ENCODE peak calls at places on chromosomes 1 and 21, in seven cellular contexts. One of them, this sample, is unnamed.

GRCh38 chr1:245874942-245875580 is 632.0 kb downstream of the SMYD3 start:
- DNase-seq in NCI-H748 treated with DMSO at 0.1 percent for 48 hours: peak
- DNase-seq in iris pigment epithelial cell: peak
- DNase-seq in stimulated activated CD8-positive, alpha-beta memory T cell treated with anti-CD3 and anti-CD28 coated beads, Interleukin-12 subunit alpha, Interleukin-12 subunit beta, amount 100 ng/mL, for 4 hours: no peak
- DNase-seq in EL: peak
- DNase-seq in foreskin fibroblast: peak
- DNase-seq in AG09309: peak
- DNase-seq in this sample: no peak

GRCh38 chr1:147580200-147580557 is 38.9 kb downstream of the BCL9 start:
- DNase-seq in foreskin fibroblast: peak
- DNase-seq in AG09309: no peak
- DNase-seq in iris pigment epithelial cell: peak
- DNase-seq in stimulated activated CD8-positive, alpha-beta memory T cell treated with anti-CD3 and anti-CD28 coated beads, Interleukin-12 subunit alpha, Interleukin-12 subunit beta, amount 100 ng/mL, for 4 hours: no peak
- DNase-seq in EL: peak
- DNase-seq in NCI-H748 treated with DMSO at 0.1 percent for 48 hours: no peak
- DNase-seq in this sample: no peak

GRCh38 chr1:47611992-47612391 is 174.1 kb downstream of the FOXD2 start:
- DNase-seq in iris pigment epithelial cell: no peak
- DNase-seq in EL: no peak
- DNase-seq in foreskin fibroblast: no peak
- DNase-seq in AG09309: no peak
- DNase-seq in stimulated activated CD8-positive, alpha-beta memory T cell treated with anti-CD3 and anti-CD28 coated beads, Interleukin-12 subunit alpha, Interleukin-12 subunit beta, amount 100 ng/mL, for 4 hours: no peak
- DNase-seq in NCI-H748 treated with DMSO at 0.1 percent for 48 hours: no peak
- DNase-seq in this sample: no peak

GRCh38 chr1:14599173-14599754 is 779 bp downstream of the KAZN start:
- DNase-seq in AG09309: no peak
- DNase-seq in iris pigment epithelial cell: no peak
- DNase-seq in foreskin fibroblast: peak
- DNase-seq in EL: no peak
- DNase-seq in NCI-H748 treated with DMSO at 0.1 percent for 48 hours: no peak
- DNase-seq in stimulated activated CD8-positive, alpha-beta memory T cell treated with anti-CD3 and anti-CD28 coated beads, Interleukin-12 subunit alpha, Interleukin-12 subunit beta, amount 100 ng/mL, for 4 hours: no peak
- DNase-seq in this sample: no peak

GRCh38 chr1:177170756-177171535 is at the start of gene BRINP2:
- DNase-seq in iris pigment epithelial cell: peak
- DNase-seq in stimulated activated CD8-positive, alpha-beta memory T cell treated with anti-CD3 and anti-CD28 coated beads, Interleukin-12 subunit alpha, Interleukin-12 subunit beta, amount 100 ng/mL, for 4 hours: no peak
- DNase-seq in foreskin fibroblast: peak
- DNase-seq in EL: peak
- DNase-seq in AG09309: no peak
- DNase-seq in NCI-H748 treated with DMSO at 0.1 percent for 48 hours: peak
- DNase-seq in this sample: no peak

GRCh38 chr1:152907686-152908601 is at the start of gene IVL:
- DNase-seq in stimulated activated CD8-positive, alpha-beta memory T cell treated with anti-CD3 and anti-CD28 coated beads, Interleukin-12 subunit alpha, Interleukin-12 subunit beta, amount 100 ng/mL, for 4 hours: no peak
- DNase-seq in NCI-H748 treated with DMSO at 0.1 percent for 48 hours: no peak
- DNase-seq in foreskin fibroblast: peak
- DNase-seq in EL: peak
- DNase-seq in AG09309: no peak
- DNase-seq in iris pigment epithelial cell: no peak
- DNase-seq in this sample: no peak

GRCh38 chr1:53186533-53186932 is 10.1 kb upstream of the CPT2 start:
- DNase-seq in stimulated activated CD8-positive, alpha-beta memory T cell treated with anti-CD3 and anti-CD28 coated beads, Interleukin-12 subunit alpha, Interleukin-12 subunit beta, amount 100 ng/mL, for 4 hours: no peak
- DNase-seq in foreskin fibroblast: no peak
- DNase-seq in NCI-H748 treated with DMSO at 0.1 percent for 48 hours: no peak
- DNase-seq in iris pigment epithelial cell: no peak
- DNase-seq in EL: no peak
- DNase-seq in AG09309: no peak
- DNase-seq in this sample: no peak

GRCh38 chr1:8431028-8431427 is 113.1 kb downstream of the SLC45A1 start:
- DNase-seq in EL: no peak
- DNase-seq in stimulated activated CD8-positive, alpha-beta memory T cell treated with anti-CD3 and anti-CD28 coated beads, Interleukin-12 subunit alpha, Interleukin-12 subunit beta, amount 100 ng/mL, for 4 hours: no peak
- DNase-seq in iris pigment epithelial cell: no peak
- DNase-seq in foreskin fibroblast: no peak
- DNase-seq in NCI-H748 treated with DMSO at 0.1 percent for 48 hours: no peak
- DNase-seq in AG09309: no peak
- DNase-seq in this sample: no peak

GRCh38 chr1:108068141-108068540 is 103.2 kb upstream of the VAV3 start:
- DNase-seq in foreskin fibroblast: no peak
- DNase-seq in AG09309: no peak
- DNase-seq in iris pigment epithelial cell: no peak
- DNase-seq in NCI-H748 treated with DMSO at 0.1 percent for 48 hours: no peak
- DNase-seq in EL: no peak
- DNase-seq in stimulated activated CD8-positive, alpha-beta memory T cell treated with anti-CD3 and anti-CD28 coated beads, Interleukin-12 subunit alpha, Interleukin-12 subunit beta, amount 100 ng/mL, for 4 hours: no peak
- DNase-seq in this sample: no peak

GRCh38 chr1:185144233-185144632 is 12.5 kb downstream of the TRMT1L start:
- DNase-seq in stimulated activated CD8-positive, alpha-beta memory T cell treated with anti-CD3 and anti-CD28 coated beads, Interleukin-12 subunit alpha, Interleukin-12 subunit beta, amount 100 ng/mL, for 4 hours: no peak
- DNase-seq in NCI-H748 treated with DMSO at 0.1 percent for 48 hours: no peak
- DNase-seq in AG09309: no peak
- DNase-seq in foreskin fibroblast: peak
- DNase-seq in EL: peak
- DNase-seq in iris pigment epithelial cell: peak
- DNase-seq in this sample: no peak

GRCh38 chr1:34409689-34410229 is 233.1 kb downstream of the C1orf94 start:
- DNase-seq in iris pigment epithelial cell: no peak
- DNase-seq in foreskin fibroblast: no peak
- DNase-seq in stimulated activated CD8-positive, alpha-beta memory T cell treated with anti-CD3 and anti-CD28 coated beads, Interleukin-12 subunit alpha, Interleukin-12 subunit beta, amount 100 ng/mL, for 4 hours: no peak
- DNase-seq in EL: no peak
- DNase-seq in AG09309: no peak
- DNase-seq in NCI-H748 treated with DMSO at 0.1 percent for 48 hours: no peak
- DNase-seq in this sample: no peak

GRCh38 chr1:90402893-90403849 is 313.9 kb downstream of the BARHL2 start:
- DNase-seq in NCI-H748 treated with DMSO at 0.1 percent for 48 hours: no peak
- DNase-seq in foreskin fibroblast: peak
- DNase-seq in stimulated activated CD8-positive, alpha-beta memory T cell treated with anti-CD3 and anti-CD28 coated beads, Interleukin-12 subunit alpha, Interleukin-12 subunit beta, amount 100 ng/mL, for 4 hours: no peak
- DNase-seq in iris pigment epithelial cell: peak
- DNase-seq in AG09309: peak
- DNase-seq in EL: peak
- DNase-seq in this sample: no peak

GRCh38 chr1:218355269-218355668 is 10.1 kb downstream of the TGFB2 start:
- DNase-seq in NCI-H748 treated with DMSO at 0.1 percent for 48 hours: no peak
- DNase-seq in EL: no peak
- DNase-seq in stimulated activated CD8-positive, alpha-beta memory T cell treated with anti-CD3 and anti-CD28 coated beads, Interleukin-12 subunit alpha, Interleukin-12 subunit beta, amount 100 ng/mL, for 4 hours: no peak
- DNase-seq in AG09309: no peak
- DNase-seq in foreskin fibroblast: no peak
- DNase-seq in iris pigment epithelial cell: no peak
- DNase-seq in this sample: no peak

GRCh38 chr1:247121382-247121781 is 17.2 kb upstream of the ZNF669 start:
- DNase-seq in stimulated activated CD8-positive, alpha-beta memory T cell treated with anti-CD3 and anti-CD28 coated beads, Interleukin-12 subunit alpha, Interleukin-12 subunit beta, amount 100 ng/mL, for 4 hours: no peak
- DNase-seq in EL: no peak
- DNase-seq in AG09309: no peak
- DNase-seq in iris pigment epithelial cell: no peak
- DNase-seq in NCI-H748 treated with DMSO at 0.1 percent for 48 hours: no peak
- DNase-seq in foreskin fibroblast: no peak
- DNase-seq in this sample: no peak

GRCh38 chr1:25973610-25974355 is 24.1 kb downstream of the PAFAH2 start:
- DNase-seq in AG09309: no peak
- DNase-seq in EL: peak
- DNase-seq in iris pigment epithelial cell: no peak
- DNase-seq in foreskin fibroblast: no peak
- DNase-seq in NCI-H748 treated with DMSO at 0.1 percent for 48 hours: no peak
- DNase-seq in stimulated activated CD8-positive, alpha-beta memory T cell treated with anti-CD3 and anti-CD28 coated beads, Interleukin-12 subunit alpha, Interleukin-12 subunit beta, amount 100 ng/mL, for 4 hours: no peak
- DNase-seq in this sample: no peak

GRCh38 chr1:43742026-43742425 is 34.7 kb downstream of the ST3GAL3 start:
- DNase-seq in stimulated activated CD8-positive, alpha-beta memory T cell treated with anti-CD3 and anti-CD28 coated beads, Interleukin-12 subunit alpha, Interleukin-12 subunit beta, amount 100 ng/mL, for 4 hours: no peak
- DNase-seq in EL: no peak
- DNase-seq in foreskin fibroblast: no peak
- DNase-seq in iris pigment epithelial cell: no peak
- DNase-seq in NCI-H748 treated with DMSO at 0.1 percent for 48 hours: no peak
- DNase-seq in AG09309: no peak
- DNase-seq in this sample: no peak

GRCh38 chr1:77594366-77595112 is 87.9 kb downstream of the ZZZ3 start:
- DNase-seq in EL: no peak
- DNase-seq in NCI-H748 treated with DMSO at 0.1 percent for 48 hours: no peak
- DNase-seq in iris pigment epithelial cell: no peak
- DNase-seq in stimulated activated CD8-positive, alpha-beta memory T cell treated with anti-CD3 and anti-CD28 coated beads, Interleukin-12 subunit alpha, Interleukin-12 subunit beta, amount 100 ng/mL, for 4 hours: no peak
- DNase-seq in foreskin fibroblast: no peak
- DNase-seq in AG09309: no peak
- DNase-seq in this sample: no peak

GRCh38 chr1:62090016-62090415 is 104.6 kb upstream of the L1TD1 start:
- DNase-seq in NCI-H748 treated with DMSO at 0.1 percent for 48 hours: no peak
- DNase-seq in foreskin fibroblast: no peak
- DNase-seq in AG09309: no peak
- DNase-seq in EL: no peak
- DNase-seq in iris pigment epithelial cell: no peak
- DNase-seq in stimulated activated CD8-positive, alpha-beta memory T cell treated with anti-CD3 and anti-CD28 coated beads, Interleukin-12 subunit alpha, Interleukin-12 subunit beta, amount 100 ng/mL, for 4 hours: no peak
- DNase-seq in this sample: no peak

GRCh38 chr1:41862411-41863221 is 56.1 kb downstream of the HIVEP3 start:
- DNase-seq in iris pigment epithelial cell: peak
- DNase-seq in stimulated activated CD8-positive, alpha-beta memory T cell treated with anti-CD3 and anti-CD28 coated beads, Interleukin-12 subunit alpha, Interleukin-12 subunit beta, amount 100 ng/mL, for 4 hours: no peak
- DNase-seq in NCI-H748 treated with DMSO at 0.1 percent for 48 hours: no peak
- DNase-seq in AG09309: no peak
- DNase-seq in EL: peak
- DNase-seq in foreskin fibroblast: peak
- DNase-seq in this sample: no peak

GRCh38 chr1:228162286-228163003 is 3.2 kb upstream of the IBA57 start:
- DNase-seq in foreskin fibroblast: no peak
- DNase-seq in iris pigment epithelial cell: no peak
- DNase-seq in NCI-H748 treated with DMSO at 0.1 percent for 48 hours: no peak
- DNase-seq in EL: no peak
- DNase-seq in AG09309: no peak
- DNase-seq in stimulated activated CD8-positive, alpha-beta memory T cell treated with anti-CD3 and anti-CD28 coated beads, Interleukin-12 subunit alpha, Interleukin-12 subunit beta, amount 100 ng/mL, for 4 hours: no peak
- DNase-seq in this sample: no peak

GRCh38 chr1:109392788-109393580 is 4.7 kb downstream of the SORT1 start:
- DNase-seq in EL: peak
- DNase-seq in NCI-H748 treated with DMSO at 0.1 percent for 48 hours: no peak
- DNase-seq in stimulated activated CD8-positive, alpha-beta memory T cell treated with anti-CD3 and anti-CD28 coated beads, Interleukin-12 subunit alpha, Interleukin-12 subunit beta, amount 100 ng/mL, for 4 hours: no peak
- DNase-seq in foreskin fibroblast: peak
- DNase-seq in AG09309: no peak
- DNase-seq in iris pigment epithelial cell: peak
- DNase-seq in this sample: no peak

GRCh38 chr1:169129109-169129789 is 22.8 kb downstream of the ATP1B1 start:
- DNase-seq in foreskin fibroblast: no peak
- DNase-seq in EL: no peak
- DNase-seq in NCI-H748 treated with DMSO at 0.1 percent for 48 hours: no peak
- DNase-seq in AG09309: no peak
- DNase-seq in stimulated activated CD8-positive, alpha-beta memory T cell treated with anti-CD3 and anti-CD28 coated beads, Interleukin-12 subunit alpha, Interleukin-12 subunit beta, amount 100 ng/mL, for 4 hours: no peak
- DNase-seq in iris pigment epithelial cell: peak
- DNase-seq in this sample: no peak

GRCh38 chr21:42350271-42350885 is 416 bp downstream of the TFF2 start:
- DNase-seq in stimulated activated CD8-positive, alpha-beta memory T cell treated with anti-CD3 and anti-CD28 coated beads, Interleukin-12 subunit alpha, Interleukin-12 subunit beta, amount 100 ng/mL, for 4 hours: no peak
- DNase-seq in foreskin fibroblast: no peak
- DNase-seq in iris pigment epithelial cell: no peak
- DNase-seq in NCI-H748 treated with DMSO at 0.1 percent for 48 hours: no peak
- DNase-seq in EL: no peak
- DNase-seq in AG09309: no peak
- DNase-seq in this sample: no peak

GRCh38 chr1:59113876-59114457 is 182.9 kb upstream of the FGGY start:
- DNase-seq in AG09309: no peak
- DNase-seq in stimulated activated CD8-positive, alpha-beta memory T cell treated with anti-CD3 and anti-CD28 coated beads, Interleukin-12 subunit alpha, Interleukin-12 subunit beta, amount 100 ng/mL, for 4 hours: no peak
- DNase-seq in iris pigment epithelial cell: no peak
- DNase-seq in NCI-H748 treated with DMSO at 0.1 percent for 48 hours: no peak
- DNase-seq in EL: no peak
- DNase-seq in foreskin fibroblast: no peak
- DNase-seq in this sample: no peak

GRCh38 chr1:233304489-233305102 is 9.1 kb upstream of the PCNX2 start:
- DNase-seq in EL: no peak
- DNase-seq in AG09309: no peak
- DNase-seq in NCI-H748 treated with DMSO at 0.1 percent for 48 hours: peak
- DNase-seq in iris pigment epithelial cell: no peak
- DNase-seq in foreskin fibroblast: peak
- DNase-seq in stimulated activated CD8-positive, alpha-beta memory T cell treated with anti-CD3 and anti-CD28 coated beads, Interleukin-12 subunit alpha, Interleukin-12 subunit beta, amount 100 ng/mL, for 4 hours: no peak
- DNase-seq in this sample: no peak

GRCh38 chr1:227762231-227762911 is 27.1 kb downstream of the SNAP47 start:
- DNase-seq in foreskin fibroblast: peak
- DNase-seq in EL: peak
- DNase-seq in AG09309: no peak
- DNase-seq in iris pigment epithelial cell: peak
- DNase-seq in NCI-H748 treated with DMSO at 0.1 percent for 48 hours: peak
- DNase-seq in stimulated activated CD8-positive, alpha-beta memory T cell treated with anti-CD3 and anti-CD28 coated beads, Interleukin-12 subunit alpha, Interleukin-12 subunit beta, amount 100 ng/mL, for 4 hours: peak
- DNase-seq in this sample: peak

GRCh38 chr1:6730889-6731288 is 29.3 kb upstream of the DNAJC11 start:
- DNase-seq in EL: no peak
- DNase-seq in foreskin fibroblast: no peak
- DNase-seq in iris pigment epithelial cell: no peak
- DNase-seq in stimulated activated CD8-positive, alpha-beta memory T cell treated with anti-CD3 and anti-CD28 coated beads, Interleukin-12 subunit alpha, Interleukin-12 subunit beta, amount 100 ng/mL, for 4 hours: no peak
- DNase-seq in AG09309: no peak
- DNase-seq in NCI-H748 treated with DMSO at 0.1 percent for 48 hours: no peak
- DNase-seq in this sample: no peak

GRCh38 chr1:80987106-80987505 is 813.6 kb upstream of the ADGRL2 start:
- DNase-seq in foreskin fibroblast: no peak
- DNase-seq in iris pigment epithelial cell: no peak
- DNase-seq in stimulated activated CD8-positive, alpha-beta memory T cell treated with anti-CD3 and anti-CD28 coated beads, Interleukin-12 subunit alpha, Interleukin-12 subunit beta, amount 100 ng/mL, for 4 hours: no peak
- DNase-seq in NCI-H748 treated with DMSO at 0.1 percent for 48 hours: no peak
- DNase-seq in AG09309: no peak
- DNase-seq in EL: no peak
- DNase-seq in this sample: no peak